ENCODE peak calls at places on chromosomes 7 and 10, in five cellular contexts. I, L, G, W and T are unnamed samples.

GRCh38 chr7:108146070-108146842 is 16.1 kb upstream of the LAMB4 start:
- DNase-seq in W (peak), L (peak), I (peak), G (no peak), T (peak)

GRCh38 chr7:12635830-12636229 is 51.6 kb upstream of the ARL4A start:
- DNase-seq in G (no peak), W (no peak), L (no peak), I (no peak), T (no peak)

GRCh38 chr7:146626912-146627311 is 510.3 kb downstream of the CNTNAP2 start:
- DNase-seq in L (no peak), W (no peak), I (no peak), G (no peak), T (no peak)

GRCh38 chr7:158245724-158246041 is 341.9 kb downstream of the PTPRN2 start:
- DNase-seq in I (no peak), L (no peak), G (no peak), W (no peak), T (no peak)

GRCh38 chr7:90262438-90262837 is 17.5 kb downstream of the CFAP69 start:
- DNase-seq in I (no peak), L (no peak), G (no peak), W (peak), T (no peak)

GRCh38 chr10:11555556-11555955 is 55.9 kb downstream of the USP6NL start:
- DNase-seq in I (no peak), G (no peak), L (no peak), W (no peak), T (no peak)

GRCh38 chr10:59027975-59028640 is 148.3 kb upstream of the PHYHIPL start:
- DNase-seq in L (no peak), G (no peak), W (no peak), I (no peak), T (no peak)

GRCh38 chr7:2159176-2159520 is 73.6 kb downstream of the MAD1L1 start:
- DNase-seq in G (no peak), W (no peak), L (no peak), I (no peak), T (no peak)

GRCh38 chr10:123986736-123987135 is 95.1 kb upstream of the CPXM2 start:
- DNase-seq in I (no peak), W (no peak), G (no peak), L (no peak), T (no peak)

GRCh38 chr10:18582803-18583202 is 68.6 kb downstream of the NSUN6 start:
- DNase-seq in I (no peak), G (no peak), W (no peak), L (no peak), T (no peak)